ENCODE peak calls at places on chromosomes 3 and 15, in nine cellular contexts. L is amniotic stem cell; U is cardiac fibroblast; E is glomerular endothelial cell; B is uterus; N is left ventricle myocardium inferior; F is esophagus squamous epithelium; P is ovary; G is stimulated activated CD4-positive, alpha-beta T cell treated with anti-CD3 and anti-CD28 coated beads, Interleukin-2, amount 100 ng/mL, for 4 hours. W is an unnamed sample.

GRCh38 chr3:24294150-24294549 is 200.5 kb downstream of the THRB start:
- DNase-seq in L (no peak), U (no peak), E (no peak), B (no peak), N (no peak), F (no peak), P (no peak), G (no peak), W (no peak)

GRCh38 chr3:155391104-155391503 is 97.6 kb upstream of the STRIT1 start:
- DNase-seq in L (peak), U (peak), E (no peak), B (no peak), N (no peak), F (no peak), P (no peak), G (no peak), W (no peak)

GRCh38 chr3:188948658-188949400 is 222.9 kb upstream of the TPRG1 start:
- DNase-seq in L (peak), U (peak), E (no peak), B (peak), N (no peak), F (no peak), P (no peak), G (no peak), W (no peak)

GRCh38 chr15:80268101-80268500 is 16.1 kb upstream of the CTXND1 start:
- DNase-seq in L (no peak), U (no peak), E (no peak), B (no peak), N (no peak), F (no peak), P (no peak), G (no peak), W (no peak)

GRCh38 chr3:183378951-183379350 is 49.5 kb downstream of the MCF2L2 start:
- DNase-seq in L (no peak), U (no peak), E (no peak), B (no peak), N (no peak), F (no peak), P (no peak), G (no peak), W (no peak)

GRCh38 chr3:119937229-119937628 is 155.3 kb downstream of the NR1I2 start:
- DNase-seq in L (no peak), U (peak), E (no peak), B (no peak), N (no peak), F (no peak), P (no peak), G (peak), W (peak)

GRCh38 chr15:100426893-100427292 is 85.1 kb upstream of the ADAMTS17 start:
- DNase-seq in L (no peak), U (no peak), E (no peak), B (no peak), N (peak), F (no peak), P (no peak), G (no peak), W (no peak)

GRCh38 chr15:61144055-61144454 is 85.0 kb downstream of the RORA start:
- DNase-seq in L (no peak), U (no peak), E (no peak), B (no peak), N (no peak), F (no peak), P (no peak), G (no peak), W (no peak)

GRCh38 chr3:78204977-78205376 is 1165.1 kb downstream of the ROBO2 start:
- DNase-seq in L (peak), U (peak), E (peak), B (no peak), N (no peak), F (no peak), P (no peak), G (no peak), W (no peak)

GRCh38 chr15:67882487-67883227 is 42.8 kb upstream of the RNU6-1 start:
- DNase-seq in L (no peak), U (peak), E (no peak), B (peak), N (no peak), F (no peak), P (no peak), G (no peak), W (no peak)

GRCh38 chr3:15495461-15496340 is 25.8 kb downstream of the COLQ start:
- DNase-seq in L (no peak), U (no peak), E (no peak), B (no peak), N (no peak), F (no peak), P (no peak), G (no peak), W (no peak)

GRCh38 chr15:36757189-36757814 is 177.9 kb downstream of the CDIN1 start:
- DNase-seq in L (no peak), U (peak), E (no peak), B (no peak), N (no peak), F (no peak), P (no peak), G (no peak), W (no peak)

GRCh38 chr15:101689901-101690300 is 34.4 kb downstream of the TARS3 start:
- DNase-seq in L (no peak), U (no peak), E (no peak), B (no peak), N (no peak), F (no peak), P (no peak), G (no peak), W (no peak)

GRCh38 chr3:12768579-12769527 is 9.8 kb upstream of the TMEM40 start:
- DNase-seq in L (no peak), U (no peak), E (no peak), B (no peak), N (no peak), F (no peak), P (no peak), G (no peak), W (no peak)